ENCODE peak calls at places on chromosomes 1 and 21, in ten cellular contexts. Q, Y, H, J, E, P, N, U, Z and W are unnamed samples.

GRCh38 chr1:115251856-115252255 is 86.2 kb downstream of the NGF start:
- DNase-seq in Q (no peak), P (no peak), Y (no peak), H (no peak), U (no peak), Z (no peak), J (no peak), E (no peak), N (no peak), W (no peak)

GRCh38 chr1:118979754-118980270 is 8.3 kb downstream of the TBX15 start:
- DNase-seq in Y (no peak), N (no peak), Q (no peak), J (no peak), P (no peak), U (no peak), H (no peak), Z (no peak), E (no peak), W (peak)

GRCh38 chr1:83545450-83545849 is 453.5 kb downstream of the TTLL7 start:
- DNase-seq in Y (no peak), E (no peak), P (no peak), J (no peak), U (no peak), N (no peak), Q (no peak), Z (no peak), H (no peak), W (no peak)

GRCh38 chr21:35850542-35851103 is 209.7 kb downstream of the SETD4 start:
- DNase-seq in Z (no peak), Y (no peak), P (no peak), U (no peak), H (no peak), J (no peak), Q (no peak), N (no peak), E (no peak), W (no peak)

GRCh38 chr1:234040446-234041317 is 136.2 kb downstream of the SLC35F3 start:
- DNase-seq in Q (no peak), Y (no peak), E (no peak), U (no peak), J (no peak), N (no peak), H (no peak), Z (no peak), P (no peak), W (no peak)

GRCh38 chr21:27818847-27819246 is 852.0 kb upstream of the ADAMTS5 start:
- DNase-seq in H (no peak), U (no peak), P (no peak), N (no peak), Q (no peak), Z (no peak), E (no peak), Y (no peak), J (no peak), W (peak)

GRCh38 chr1:110068646-110069301 is 1.7 kb downstream of the ALX3 start:
- DNase-seq in N (no peak), P (no peak), Z (peak), Q (no peak), U (no peak), J (no peak), H (no peak), Y (no peak), E (no peak), W (peak)

GRCh38 chr1:213443415-213443814 is 392.4 kb downstream of the RPS6KC1 start:
- DNase-seq in Q (no peak), P (no peak), N (no peak), E (peak), Y (no peak), H (no peak), U (no peak), J (no peak), Z (no peak), W (no peak)

GRCh38 chr1:174789399-174789798 is 210.3 kb upstream of the CACYBP start:
- DNase-seq in H (peak), Z (no peak), Q (no peak), J (no peak), E (no peak), P (no peak), N (no peak), U (no peak), Y (no peak), W (no peak)

DNA sequence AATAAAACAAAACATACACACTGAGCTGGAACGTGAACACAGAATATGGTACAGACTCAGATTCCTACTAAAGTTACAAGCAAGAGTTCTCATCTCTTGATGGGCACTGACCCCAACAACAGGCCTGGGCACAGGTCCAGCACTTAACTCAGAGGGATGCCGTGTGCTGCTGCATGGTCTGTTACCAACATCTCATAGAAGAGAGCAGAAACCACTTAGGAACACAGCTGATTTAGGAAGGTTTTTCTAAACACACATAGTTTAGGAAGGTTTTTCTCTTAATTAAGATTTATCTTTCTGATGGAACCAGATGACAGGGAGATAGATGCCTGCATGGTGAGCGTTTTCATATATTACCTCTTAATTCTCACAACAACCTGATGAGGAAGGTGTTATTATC is 1.5 kb downstream of the GCLM start:
- DNase-seq in Q (no peak), E (no peak), Z (peak), H (peak), N (no peak), P (no peak), J (no peak), Y (no peak), U (peak), W (no peak)
- H3K4me3 ChIP-seq in Q (peak), E (peak), Z (peak), H (peak), N (no peak), P (peak), J (peak), Y (peak), U (peak), W (no peak)

GRCh38 chr1:51321924-51322280 is 8.5 kb downstream of the TTC39A start:
- DNase-seq in U (no peak), Z (no peak), E (no peak), H (no peak), Q (no peak), P (no peak), Y (no peak), N (no peak), J (no peak), W (no peak)
- TF ChIP-seq POLR2AphosphoS5 in U (no peak), Z (no peak), E (no peak), H (no peak), Q (no peak), P (no peak), Y (no peak), N (no peak), J (no peak), W (no peak)

GRCh38 chr1:177753655-177754054 is 216.2 kb downstream of the SEC16B start:
- DNase-seq in Q (no peak), N (no peak), Z (no peak), J (no peak), U (no peak), E (no peak), Y (no peak), P (no peak), H (no peak), W (no peak)
- H3K4me3 ChIP-seq in Q (no peak), N (no peak), Z (no peak), J (no peak), U (no peak), E (no peak), Y (no peak), P (no peak), H (no peak), W (no peak)

DNA sequence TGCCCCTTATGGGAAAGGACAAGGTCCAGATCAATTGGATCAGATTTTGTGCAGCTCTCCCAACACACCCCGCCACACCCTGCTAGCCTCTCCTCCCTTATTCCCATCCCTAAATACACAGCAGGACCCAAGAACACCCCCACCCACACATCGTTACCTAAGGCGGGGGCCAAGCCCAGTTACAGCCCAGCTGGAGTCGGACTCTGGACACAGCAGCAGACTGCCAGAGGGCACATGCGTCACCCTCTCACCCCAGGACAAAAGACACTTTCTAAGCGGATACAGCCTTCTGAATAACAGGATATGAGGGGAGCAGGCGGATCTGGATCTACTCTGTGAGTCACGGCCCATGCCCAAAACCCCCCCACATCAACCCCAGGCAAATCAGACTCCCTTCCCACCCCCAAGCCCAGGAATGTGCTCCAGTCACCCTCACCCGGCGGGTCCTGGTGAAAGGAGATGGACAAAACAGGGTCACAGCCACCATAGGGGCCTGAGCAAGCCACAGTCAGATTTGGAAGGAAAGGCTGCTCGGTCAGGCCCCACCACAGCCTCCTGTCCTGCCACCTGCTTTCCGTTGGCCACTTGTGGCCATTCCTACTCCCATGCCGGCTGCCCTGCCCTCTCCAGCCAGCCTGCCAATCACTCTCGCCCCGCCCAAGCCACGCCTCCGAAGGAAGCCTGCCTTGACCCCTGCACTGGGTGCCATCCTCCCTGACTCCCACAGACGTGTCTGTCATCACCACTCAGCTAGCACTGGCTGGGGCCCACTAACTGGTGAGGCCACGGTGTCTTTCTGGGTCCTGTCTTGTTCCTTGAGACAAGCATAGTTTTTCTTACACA is 4.0 kb downstream of the S100A16 start:
- DNase-seq in U (peak), H (peak), Y (peak), J (peak), P (no peak), Q (peak), N (no peak), Z (peak), E (peak), W (peak)
- TF ChIP-seq POLR2AphosphoS5 in U (peak), H (no peak), Y (no peak), J (peak), P (no peak), Q (peak), N (peak), Z (peak), E (peak), W (peak)

GRCh38 chr1:156042828-156043227 is 10.8 kb downstream of the UBQLN4 start:
- DNase-seq in Y (no peak), P (no peak), N (no peak), Z (no peak), J (no peak), Q (no peak), E (no peak), U (no peak), H (no peak), W (no peak)
- H3K4me3 ChIP-seq in Y (no peak), P (no peak), N (no peak), Z (no peak), J (no peak), Q (no peak), E (no peak), U (no peak), H (no peak), W (no peak)

GRCh38 chr1:206873603-206874188 is 8.3 kb downstream of the IL20 start:
- DNase-seq in N (no peak), Y (no peak), E (no peak), Z (no peak), P (no peak), U (no peak), H (no peak), J (no peak), Q (no peak), W (peak)
- TF ChIP-seq POLR2AphosphoS5 in N (no peak), Y (no peak), E (no peak), Z (no peak), P (no peak), U (no peak), H (no peak), J (no peak), Q (no peak), W (no peak)

GRCh38 chr1:235675152-235675890 is 25.7 kb upstream of the GNG4 start:
- DNase-seq in H (no peak), N (no peak), Z (no peak), Y (no peak), P (no peak), J (no peak), U (peak), E (no peak), Q (no peak), W (no peak)

GRCh38 chr1:235673981-235674380 is 24.4 kb upstream of the GNG4 start:
- DNase-seq in N (no peak), P (no peak), Y (no peak), Q (no peak), J (no peak), E (no peak), Z (no peak), H (no peak), U (no peak), W (no peak)

GRCh38 chr1:235669277-235669676 is 19.7 kb upstream of the GNG4 start:
- DNase-seq in Z (no peak), U (no peak), N (no peak), E (no peak), H (no peak), P (no peak), Y (no peak), Q (no peak), J (no peak), W (no peak)

GRCh38 chr1:235671992-235672391 is 22.4 kb upstream of the GNG4 start:
- DNase-seq in Z (no peak), U (no peak), Y (no peak), J (no peak), P (no peak), N (no peak), Q (no peak), E (no peak), H (no peak), W (no peak)

DNA sequence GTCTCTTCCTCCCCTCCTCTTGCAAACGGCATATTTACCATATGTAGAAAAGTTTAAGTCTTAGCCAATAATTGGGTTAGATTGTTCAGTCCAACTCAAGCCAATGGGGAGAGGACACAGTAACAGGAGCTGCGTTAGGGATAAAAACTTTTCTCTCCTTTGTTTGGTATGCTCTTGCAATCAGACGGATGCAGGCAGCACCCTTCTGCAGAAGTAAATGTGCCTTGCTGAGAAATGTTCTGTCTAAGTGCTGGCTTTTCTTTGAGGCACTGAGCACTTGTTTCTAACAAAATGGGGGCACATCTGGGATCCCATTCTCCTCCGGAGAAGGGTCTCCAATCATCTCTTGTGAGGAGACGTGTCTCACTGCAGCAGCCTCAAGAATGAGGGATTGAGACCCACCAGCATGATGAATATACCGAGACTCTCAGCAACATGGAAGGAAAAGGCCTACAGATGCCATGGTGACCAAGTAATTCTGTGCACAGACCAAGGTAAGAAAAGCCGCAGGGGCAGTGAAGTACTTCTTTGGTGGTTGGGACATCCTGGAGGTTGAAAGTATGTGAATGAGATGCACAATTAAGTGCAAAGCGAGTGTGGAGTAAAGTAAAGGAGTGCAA is 20.7 kb upstream of the GNG4 start:
- DNase-seq in N (no peak), U (no peak), P (no peak), Z (peak), Y (no peak), E (peak), H (no peak), Q (no peak), J (no peak), W (no peak)
- H3K4me3 ChIP-seq in N (no peak), U (no peak), P (no peak), Z (no peak), Y (no peak), E (no peak), H (no peak), Q (no peak), J (no peak), W (no peak)